ENCODE peak calls at places on chromosome 18, in eight cellular contexts. C, O, H, D, W, V, T and R are unnamed samples.

GRCh38 chr18:62721837-62722795 is 6.8 kb downstream of the PHLPP1 start:
- DNase-seq in C (no peak), O (no peak), H (no peak), D (no peak), W (no peak), V (peak; percentile 4), T (no peak), R (no peak)

GRCh38 chr18:56172527-56172926 is 465.9 kb downstream of the TXNL1 start:
- DNase-seq in C (peak; percentile 77), O (no peak), H (no peak), D (no peak), W (no peak), V (no peak), T (no peak), R (no peak)

GRCh38 chr18:10365021-10365420 is 89.4 kb upstream of the APCDD1 start:
- DNase-seq in C (no peak), O (no peak), H (no peak), D (no peak), W (no peak), V (no peak), T (no peak), R (no peak)

GRCh38 chr18:3397786-3398185 is 52.2 kb upstream of the TGIF1 start:
- DNase-seq in C (no peak), O (no peak), H (no peak), D (no peak), W (no peak), V (no peak), T (no peak), R (no peak)

GRCh38 chr18:22311301-22311700 is 106.4 kb downstream of the CTAGE1 start:
- DNase-seq in C (no peak), O (no peak), H (no peak), D (no peak), W (no peak), V (peak; percentile 51), T (no peak), R (no peak)

GRCh38 chr18:11163668-11164067 is 14.3 kb upstream of the PIEZO2 start:
- DNase-seq in C (peak; percentile 75), O (peak; percentile 54), H (no peak), D (no peak), W (no peak), V (peak; percentile 54), T (no peak), R (no peak)

GRCh38 chr18:53911200-53911599 is 313.3 kb downstream of the MBD2 start:
- DNase-seq in C (peak; percentile 4), O (no peak), H (no peak), D (no peak), W (no peak), V (no peak), T (no peak), R (no peak)

GRCh38 chr18:74451148-74451547 is 6.0 kb downstream of the DIPK1C start:
- DNase-seq in C (no peak), O (no peak), H (no peak), D (no peak), W (no peak), V (no peak), T (no peak), R (no peak)

GRCh38 chr18:50011813-50012445 is 183.0 kb downstream of the MYO5B start:
- DNase-seq in C (no peak), O (no peak), H (no peak), D (no peak), W (no peak), V (peak; percentile 56), T (no peak), R (peak; percentile 41)

GRCh38 chr18:47100214-47100831 is 50.0 kb downstream of the HDHD2 start:
- DNase-seq in C (peak; percentile 92), O (peak; percentile 47), H (peak; percentile 32), D (peak; percentile 53), W (peak; percentile 32), V (peak; percentile 65), T (peak; percentile 72), R (no peak)

GRCh38 chr18:13136689-13137040 is 81.9 kb upstream of the LDLRAD4 start:
- DNase-seq in C (peak; percentile 70), O (peak; percentile 48), H (no peak), D (peak; percentile 41), W (peak; percentile 55), V (peak; percentile 35), T (no peak), R (no peak)

GRCh38 chr18:48623468-48624220 is 84.8 kb downstream of the CTIF start:
- DNase-seq in C (no peak), O (no peak), H (no peak), D (no peak), W (no peak), V (peak; percentile 87), T (no peak), R (no peak)

GRCh38 chr18:46464926-46465655 is 191.9 kb downstream of the LOXHD1 start:
- DNase-seq in C (no peak), O (no peak), H (no peak), D (no peak), W (no peak), V (no peak), T (no peak), R (no peak)

GRCh38 chr18:40957533-40958070 is 997.4 kb upstream of the PIK3C3 start:
- DNase-seq in C (peak; percentile 38), O (no peak), H (no peak), D (no peak), W (no peak), V (no peak), T (no peak), R (no peak)

GRCh38 chr18:33878213-33878612 is 300.2 kb downstream of the ASXL3 start:
- DNase-seq in C (no peak), O (no peak), H (no peak), D (no peak), W (no peak), V (no peak), T (no peak), R (no peak)

GRCh38 chr18:75341267-75341666 is 86.2 kb downstream of the SMIM21 start:
- DNase-seq in C (no peak), O (no peak), H (no peak), D (no peak), W (no peak), V (peak; percentile 9), T (no peak), R (no peak)

GRCh38 chr18:49716035-49716434 is 97.3 kb downstream of the ACAA2 start:
- DNase-seq in C (no peak), O (no peak), H (no peak), D (no peak), W (no peak), V (no peak), T (no peak), R (no peak)